ENCODE peak calls at places on chromosomes 5 and 9, in five cellular contexts. D is stimulated activated CD8-positive, alpha-beta memory T cell treated with anti-CD3 and anti-CD28 coated beads, Interleukin-2, amount 100 ng/mL, for 1 hour; H is NCI-H1930; P is uterus; R is BE2C. A is an unnamed sample.

GRCh38 chr5:140228364-140228837 is 53.4 kb downstream of the CYSTM1 start:
- DNase-seq in D (no peak), H (no peak), P (no peak), R (no peak), A (no peak)

GRCh38 chr5:177443144-177443983 is 3.2 kb upstream of the PRR7 start:
- DNase-seq in D (no peak), H (no peak), P (no peak), R (peak; percentile 6), A (no peak)

GRCh38 chr5:143582176-143582575 is 178.7 kb upstream of the NR3C1 start:
- DNase-seq in D (no peak), H (no peak), P (no peak), R (no peak), A (no peak)

GRCh38 chr5:55409775-55410174 is 102.0 kb downstream of the MTREX start:
- DNase-seq in D (no peak), H (no peak), P (no peak), R (no peak), A (no peak)

GRCh38 chr5:151319334-151319733 is 15.8 kb upstream of the SLC36A3 start:
- DNase-seq in D (no peak), H (no peak), P (peak; percentile 17), R (no peak), A (no peak)

GRCh38 chr9:69900406-69900805 is 79.8 kb downstream of the CFAP95 start:
- DNase-seq in D (no peak), H (no peak), P (no peak), R (no peak), A (no peak)

GRCh38 chr5:143826909-143827514 is 15.1 kb downstream of the HMHB1 start:
- DNase-seq in D (no peak), H (no peak), P (no peak), R (no peak), A (no peak)

GRCh38 chr9:109117856-109118801 is 1.6 kb downstream of the TMEM245 start:
- DNase-seq in D (no peak), H (no peak), P (no peak), R (peak; percentile 56), A (no peak)

GRCh38 chr9:33917036-33917435 is 100.1 kb downstream of the UBE2R2 start:
- DNase-seq in D (no peak), H (no peak), P (no peak), R (no peak), A (no peak)

GRCh38 chr9:72585737-72586136 is 64.3 kb downstream of the TMC1 start:
- DNase-seq in D (no peak), H (no peak), P (no peak), R (no peak), A (no peak)

GRCh38 chr5:116738270-116738947 is 163.8 kb upstream of the SEMA6A start:
- DNase-seq in D (no peak), H (no peak), P (peak; percentile 28), R (peak; percentile 33), A (no peak)

GRCh38 chr5:124580925-124581821 is 165.3 kb downstream of the ZNF608 start:
- DNase-seq in D (no peak), H (no peak), P (no peak), R (peak; percentile 43), A (no peak)

GRCh38 chr5:1526681-1527131 is 2.9 kb upstream of the LPCAT1 start:
- DNase-seq in D (no peak), H (no peak), P (peak; percentile 7), R (no peak), A (no peak)

GRCh38 chr5:164354138-164354751 is 848.8 kb downstream of the MAT2B start:
- DNase-seq in D (no peak), H (no peak), P (no peak), R (no peak), A (no peak)

GRCh38 chr5:149816661-149817060 is 86.6 kb downstream of the PPARGC1B start:
- DNase-seq in D (no peak), H (no peak), P (no peak), R (no peak), A (no peak)

GRCh38 chr9:4497855-4498254 is 7.6 kb downstream of the SLC1A1 start:
- DNase-seq in D (no peak), H (no peak), P (no peak), R (no peak), A (no peak)

GRCh38 chr9:132996526-132996925 is 18.0 kb downstream of the GFI1B start:
- DNase-seq in D (no peak), H (no peak), P (no peak), R (no peak), A (no peak)

GRCh38 chr5:130652178-130652577 is 512.9 kb downstream of the HINT1 start:
- DNase-seq in D (no peak), H (no peak), P (no peak), R (no peak), A (no peak)

GRCh38 chr9:105656131-105656921 is 5.9 kb upstream of the TAL2 start:
- DNase-seq in D (no peak), H (peak; percentile 41), P (no peak), R (peak; percentile 39), A (no peak)

GRCh38 chr9:136140966-136141365 is 22.3 kb upstream of the TMEM250 start:
- DNase-seq in D (no peak), H (no peak), P (no peak), R (no peak), A (no peak)

GRCh38 chr9:71929223-71929622 is 17.8 kb downstream of the C9orf85 start:
- DNase-seq in D (no peak), H (no peak), P (no peak), R (no peak), A (no peak)

GRCh38 chr9:28163619-28164018 is 590.3 kb upstream of the C9orf72 start:
- DNase-seq in D (no peak), H (no peak), P (no peak), R (no peak), A (no peak)

GRCh38 chr5:35145671-35146317 is 84.5 kb downstream of the PRLR start:
- DNase-seq in D (no peak), H (no peak), P (no peak), R (no peak), A (no peak)

GRCh38 chr9:108543251-108543768 is 312.5 kb downstream of the ACTL7B start:
- DNase-seq in D (no peak), H (no peak), P (no peak), R (no peak), A (no peak)

GRCh38 chr9:76704601-76705204 is 59.5 kb upstream of the PCA3 start:
- DNase-seq in D (no peak), H (peak; percentile 66), P (no peak), R (peak; percentile 33), A (no peak)

GRCh38 chr9:8863064-8863463 is 1063.5 kb upstream of the DMAC1 start:
- DNase-seq in D (no peak), H (no peak), P (no peak), R (no peak), A (no peak)

GRCh38 chr9:136802321-136802720 is 5.4 kb upstream of the RABL6 start:
- DNase-seq in D (no peak), H (no peak), P (no peak), R (no peak), A (no peak)

GRCh38 chr5:150782850-150783249 is 4.3 kb downstream of the SMIM3 start:
- DNase-seq in D (no peak), H (no peak), P (no peak), R (no peak), A (no peak)

GRCh38 chr5:98774192-98775046 is 956 bp downstream of the RGMB start:
- DNase-seq in D (no peak), H (peak; percentile 18), P (peak; percentile 52), R (peak; percentile 77), A (no peak)

A was measured in GOT3.